ENCODE peak calls at places on chromosomes 1 and 21, in five cellular contexts. One of them, this sample, is unnamed.

GRCh38 chr1:36397083-36397377 is 678 bp downstream of the LSM10 start:
- DNase-seq in Peyer's patch: no peak
- DNase-seq in left lung: no peak
- DNase-seq in adrenal gland: no peak
- DNase-seq in CD8-positive, alpha-beta T cell: no peak
- DNase-seq in this sample: no peak

GRCh38 chr1:47881505-47882442 is 115.4 kb downstream of the TRABD2B start:
- DNase-seq in adrenal gland: no peak
- DNase-seq in Peyer's patch: no peak
- DNase-seq in left lung: no peak
- DNase-seq in CD8-positive, alpha-beta T cell: no peak
- DNase-seq in this sample: no peak

GRCh38 chr1:226628624-226629155 is 80.1 kb downstream of the STUM start:
- DNase-seq in adrenal gland: no peak
- DNase-seq in left lung: peak
- DNase-seq in CD8-positive, alpha-beta T cell: no peak
- DNase-seq in Peyer's patch: peak
- DNase-seq in this sample: no peak

GRCh38 chr1:147053269-147053668 is 115.1 kb downstream of the NBPF12 start:
- DNase-seq in adrenal gland: no peak
- DNase-seq in Peyer's patch: no peak
- DNase-seq in CD8-positive, alpha-beta T cell: no peak
- DNase-seq in left lung: no peak
- DNase-seq in this sample: no peak

GRCh38 chr1:149986486-149987296 is 23.8 kb downstream of the OTUD7B start:
- DNase-seq in Peyer's patch: no peak
- DNase-seq in adrenal gland: no peak
- DNase-seq in CD8-positive, alpha-beta T cell: no peak
- DNase-seq in left lung: no peak
- DNase-seq in this sample: no peak

GRCh38 chr1:39729842-39730241 is 8.8 kb upstream of the PPIE start:
- DNase-seq in CD8-positive, alpha-beta T cell: no peak
- DNase-seq in adrenal gland: no peak
- DNase-seq in Peyer's patch: no peak
- DNase-seq in left lung: no peak
- DNase-seq in this sample: no peak

GRCh38 chr1:109250454-109251276 is 1.3 kb downstream of the CELSR2 start:
- DNase-seq in CD8-positive, alpha-beta T cell: no peak
- DNase-seq in left lung: no peak
- DNase-seq in Peyer's patch: no peak
- DNase-seq in adrenal gland: no peak
- DNase-seq in this sample: no peak

GRCh38 chr1:156122519-156123355 is 8.2 kb downstream of the LMNA start:
- DNase-seq in left lung: peak
- DNase-seq in Peyer's patch: peak
- DNase-seq in adrenal gland: peak
- DNase-seq in CD8-positive, alpha-beta T cell: no peak
- DNase-seq in this sample: no peak

GRCh38 chr1:96360036-96360795 is 361.4 kb upstream of the PTBP2 start:
- DNase-seq in CD8-positive, alpha-beta T cell: no peak
- DNase-seq in Peyer's patch: no peak
- DNase-seq in left lung: no peak
- DNase-seq in adrenal gland: no peak
- DNase-seq in this sample: no peak

GRCh38 chr1:188432427-188432826 is 1603.7 kb downstream of the PLA2G4A start:
- DNase-seq in CD8-positive, alpha-beta T cell: no peak
- DNase-seq in Peyer's patch: no peak
- DNase-seq in adrenal gland: no peak
- DNase-seq in left lung: no peak
- DNase-seq in this sample: no peak

GRCh38 chr21:35149698-35150097 is 100.6 kb upstream of the RUNX1 start:
- DNase-seq in CD8-positive, alpha-beta T cell: no peak
- DNase-seq in left lung: no peak
- DNase-seq in Peyer's patch: no peak
- DNase-seq in adrenal gland: no peak
- DNase-seq in this sample: no peak

GRCh38 chr1:6450005-6450450 is 15.9 kb downstream of the TNFRSF25 start:
- DNase-seq in adrenal gland: no peak
- DNase-seq in CD8-positive, alpha-beta T cell: no peak
- DNase-seq in left lung: no peak
- DNase-seq in Peyer's patch: no peak
- DNase-seq in this sample: no peak

GRCh38 chr1:35433714-35434113 is 123.5 kb downstream of the KIAA0319L start:
- DNase-seq in left lung: no peak
- DNase-seq in adrenal gland: no peak
- DNase-seq in CD8-positive, alpha-beta T cell: no peak
- DNase-seq in Peyer's patch: no peak
- DNase-seq in this sample: no peak

GRCh38 chr1:77889671-77890070 is 1.2 kb downstream of the NEXN start:
- DNase-seq in CD8-positive, alpha-beta T cell: no peak
- DNase-seq in Peyer's patch: no peak
- DNase-seq in left lung: no peak
- DNase-seq in adrenal gland: no peak
- DNase-seq in this sample: no peak

GRCh38 chr21:37593740-37594471 is 227.3 kb downstream of the DYRK1A start:
- DNase-seq in Peyer's patch: no peak
- DNase-seq in adrenal gland: no peak
- DNase-seq in left lung: no peak
- DNase-seq in CD8-positive, alpha-beta T cell: no peak
- DNase-seq in this sample: no peak

GRCh38 chr1:210291786-210292275 is 36.9 kb upstream of the HHAT start:
- DNase-seq in left lung: no peak
- DNase-seq in CD8-positive, alpha-beta T cell: no peak
- DNase-seq in adrenal gland: no peak
- DNase-seq in Peyer's patch: no peak
- DNase-seq in this sample: no peak

DNA sequence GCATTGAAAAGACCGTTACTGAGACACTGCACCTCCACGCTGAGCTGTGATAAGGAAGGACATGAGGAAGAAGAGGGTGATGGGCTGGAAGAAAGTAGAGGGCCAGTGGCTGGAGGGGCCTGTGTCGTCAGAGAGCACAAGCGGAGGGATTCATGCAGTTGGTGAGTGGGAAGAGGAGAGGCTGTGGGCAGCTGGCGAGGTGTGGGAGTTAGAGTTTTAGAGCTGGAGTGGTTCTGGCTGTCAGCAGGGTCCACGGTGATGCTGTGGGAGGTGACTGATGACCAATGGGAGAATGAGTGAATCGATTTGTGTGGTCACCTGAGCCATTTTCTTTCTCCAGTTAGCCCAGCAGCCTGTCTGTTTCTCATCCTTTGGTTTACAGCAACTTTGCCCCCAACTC is 66.2 kb upstream of the SLC2A1 start:
- DNase-seq in Peyer's patch: no peak
- DNase-seq in adrenal gland: no peak
- DNase-seq in CD8-positive, alpha-beta T cell: no peak
- DNase-seq in left lung: no peak
- DNase-seq in this sample: no peak
- H3K27ac ChIP-seq in Peyer's patch: no peak
- H3K27ac ChIP-seq in adrenal gland: no peak
- H3K27ac ChIP-seq in CD8-positive, alpha-beta T cell: no peak
- H3K27ac ChIP-seq in left lung: no peak
- H3K27ac ChIP-seq in this sample: no peak

DNA sequence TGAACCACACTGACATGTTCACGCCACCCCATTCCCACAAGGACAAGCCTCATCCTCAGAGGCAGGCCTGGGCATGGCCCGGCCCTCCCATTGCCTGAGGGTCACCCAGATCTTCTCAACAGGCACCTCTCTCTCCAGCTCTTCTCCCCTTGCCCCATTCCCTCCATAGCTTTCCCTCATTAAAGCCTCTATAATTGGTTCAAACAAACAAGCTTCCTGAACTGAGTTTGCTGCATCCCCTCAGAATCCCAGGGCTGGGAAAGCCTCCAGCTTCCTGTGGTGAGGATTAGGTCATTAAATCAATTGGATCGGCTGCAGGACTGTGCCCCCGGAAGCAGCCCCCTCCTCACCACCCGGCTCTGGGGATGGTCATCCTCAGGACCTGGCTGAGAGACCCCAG is 18.9 kb downstream of the CTNNBIP1 start:
- DNase-seq in CD8-positive, alpha-beta T cell: no peak
- DNase-seq in left lung: no peak
- DNase-seq in Peyer's patch: no peak
- DNase-seq in adrenal gland: no peak
- DNase-seq in this sample: no peak
- H3K4me3 ChIP-seq in CD8-positive, alpha-beta T cell: no peak
- H3K4me3 ChIP-seq in left lung: no peak
- H3K4me3 ChIP-seq in Peyer's patch: no peak
- H3K4me3 ChIP-seq in adrenal gland: no peak
- H3K4me3 ChIP-seq in this sample: no peak

GRCh38 chr21:42650441-42651421 is 2.7 kb upstream of the PDE9A start:
- DNase-seq in Peyer's patch: peak
- DNase-seq in left lung: no peak
- DNase-seq in adrenal gland: no peak
- DNase-seq in CD8-positive, alpha-beta T cell: no peak
- DNase-seq in this sample: no peak

GRCh38 chr21:42653492-42654061 is at the start of gene PDE9A:
- DNase-seq in CD8-positive, alpha-beta T cell: peak
- DNase-seq in adrenal gland: peak
- DNase-seq in Peyer's patch: peak
- DNase-seq in left lung: no peak
- DNase-seq in this sample: peak

GRCh38 chr21:42654179-42654912 is 925 bp downstream of the PDE9A start:
- DNase-seq in left lung: no peak
- DNase-seq in CD8-positive, alpha-beta T cell: peak
- DNase-seq in Peyer's patch: no peak
- DNase-seq in adrenal gland: no peak
- DNase-seq in this sample: no peak

GRCh38 chr21:42651515-42652401 is 1.7 kb upstream of the PDE9A start:
- DNase-seq in adrenal gland: no peak
- DNase-seq in left lung: no peak
- DNase-seq in CD8-positive, alpha-beta T cell: no peak
- DNase-seq in Peyer's patch: peak
- DNase-seq in this sample: no peak

DNA sequence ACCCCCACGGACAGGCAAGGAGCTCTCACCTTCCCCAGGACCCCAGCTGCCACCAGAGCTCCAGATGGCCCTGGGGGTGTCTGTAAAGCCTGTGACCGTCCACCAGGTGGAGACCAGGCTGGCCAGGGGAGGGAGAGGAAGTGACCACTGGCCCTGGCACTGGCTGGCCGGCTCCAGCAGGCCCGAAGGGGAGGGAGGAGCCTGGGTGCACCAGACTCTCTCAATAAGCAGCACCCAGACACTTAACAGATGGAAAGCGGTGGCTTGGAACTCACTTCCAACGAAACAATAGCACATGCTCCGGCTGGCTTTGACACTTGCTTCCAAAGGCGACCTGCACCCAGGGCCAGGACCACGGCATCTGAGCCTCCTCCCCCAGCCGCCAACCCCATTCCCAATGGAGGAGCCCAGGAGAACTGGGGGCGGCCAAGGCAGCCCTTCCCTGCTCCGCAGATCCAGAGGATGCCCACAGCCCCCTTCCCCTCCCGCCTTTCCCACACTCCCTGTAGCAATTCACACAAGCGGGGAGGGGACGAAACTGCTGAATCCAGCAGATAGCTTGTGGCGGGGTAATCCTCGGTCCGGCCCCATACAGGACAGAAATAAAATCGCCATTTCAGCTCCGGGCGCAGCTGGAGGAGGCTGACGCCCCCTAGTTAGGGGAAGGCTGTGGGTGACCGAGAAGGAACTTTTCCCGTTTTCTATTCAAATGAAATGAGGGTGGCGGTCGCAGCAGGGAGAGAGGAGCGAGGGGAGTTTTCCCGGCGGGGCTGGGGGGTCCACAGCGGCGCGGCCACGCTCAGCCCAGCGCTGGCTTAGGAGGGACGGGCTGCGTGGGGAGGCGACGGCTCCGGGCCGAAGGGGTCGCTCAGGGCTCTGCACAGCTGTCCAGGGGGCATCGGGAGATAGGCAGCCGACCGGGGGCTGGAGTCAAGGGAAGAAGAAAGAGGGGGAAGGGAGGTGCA is 612 bp upstream of the PDE9A start:
- DNase-seq in left lung: peak
- DNase-seq in Peyer's patch: peak
- DNase-seq in CD8-positive, alpha-beta T cell: no peak
- DNase-seq in adrenal gland: peak
- DNase-seq in this sample: no peak
- H3K27ac ChIP-seq in left lung: peak
- H3K27ac ChIP-seq in Peyer's patch: peak
- H3K27ac ChIP-seq in CD8-positive, alpha-beta T cell: no peak
- H3K27ac ChIP-seq in adrenal gland: peak
- H3K27ac ChIP-seq in this sample: no peak

DNA sequence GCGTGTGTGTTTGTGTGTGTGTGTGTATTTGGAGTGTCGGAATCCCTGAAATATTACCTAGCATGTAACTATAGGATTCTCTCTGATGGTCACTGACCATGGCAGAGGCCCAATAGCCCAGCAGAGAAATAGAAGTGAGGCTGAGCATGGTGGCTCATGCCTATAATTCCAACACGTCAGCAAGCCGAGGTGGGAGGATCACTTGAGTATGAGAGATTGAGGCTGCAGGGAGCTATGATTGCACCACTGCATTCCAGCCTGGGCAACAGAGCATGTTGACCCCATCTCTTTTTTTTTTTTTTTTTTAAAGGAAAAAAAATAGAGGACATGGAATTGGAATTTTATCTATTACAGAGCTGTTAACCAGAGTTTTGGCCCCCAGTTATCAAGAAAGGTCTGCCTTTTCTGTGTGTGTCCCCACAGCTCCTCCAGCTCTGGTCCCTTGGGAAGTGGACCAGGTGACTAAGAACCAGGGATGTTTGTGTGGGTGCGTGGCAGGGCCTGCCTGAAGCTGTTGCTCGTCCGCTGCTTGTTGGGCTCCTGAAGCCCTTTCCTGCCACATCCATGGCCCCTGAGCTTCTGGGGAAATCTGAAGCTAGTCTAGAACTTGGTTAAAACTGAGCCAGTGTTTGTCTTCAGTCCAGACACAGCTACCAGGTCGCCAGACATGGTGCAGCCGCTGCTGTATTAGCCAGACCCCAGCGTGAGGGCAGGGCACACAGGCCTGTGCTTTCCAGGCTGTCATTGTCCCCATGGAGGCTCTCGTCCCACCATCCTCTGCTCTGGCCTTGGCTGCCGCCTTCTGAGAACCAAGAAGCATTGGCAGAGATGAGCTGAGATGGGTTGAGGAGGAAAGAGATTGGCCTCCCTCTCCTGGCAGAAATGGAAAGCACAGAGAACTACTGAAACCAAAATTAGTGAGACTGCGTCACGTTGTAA is 25.5 kb downstream of the CAPN9 start:
- DNase-seq in CD8-positive, alpha-beta T cell: no peak
- DNase-seq in adrenal gland: peak
- DNase-seq in Peyer's patch: no peak
- DNase-seq in left lung: no peak
- DNase-seq in this sample: no peak
- H3K4me3 ChIP-seq in CD8-positive, alpha-beta T cell: no peak
- H3K4me3 ChIP-seq in adrenal gland: no peak
- H3K4me3 ChIP-seq in Peyer's patch: no peak
- H3K4me3 ChIP-seq in left lung: no peak
- H3K4me3 ChIP-seq in this sample: no peak

GRCh38 chr1:1197551-1198422 is 8.6 kb downstream of the TNFRSF18 start:
- DNase-seq in left lung: no peak
- DNase-seq in CD8-positive, alpha-beta T cell: no peak
- DNase-seq in Peyer's patch: no peak
- DNase-seq in adrenal gland: no peak
- DNase-seq in this sample: no peak
- H3K27ac ChIP-seq in left lung: no peak
- H3K27ac ChIP-seq in CD8-positive, alpha-beta T cell: no peak
- H3K27ac ChIP-seq in Peyer's patch: no peak
- H3K27ac ChIP-seq in adrenal gland: no peak
- H3K27ac ChIP-seq in this sample: no peak

This sample was measured in CD4-positive, CD25-positive, alpha-beta regulatory T cell.